ENCODE peak calls at places on chromosomes 11 and 22, in eight cellular contexts. C is stimulated activated naive CD8-positive, alpha-beta T cell treated with anti-CD3 and anti-CD28 coated beads, Interleukin-15, Interleukin-2, amounts not matched to agents 100 U/mL and 50 U/mL, for 24 hours; J is HAP-1; N is nucleus accumbens; U is activated CD4-positive, alpha-beta T cell treated with anti-CD3 and anti-CD28 coated beads for 24 hours; P is astrocyte of the cerebellum; D is fibroblast of lung; R is heart right ventricle. V is an unnamed sample.

GRCh38 chr22:41563051-41563711 is 2.4 kb downstream of the CSDC2 start:
- DNase-seq in C (no peak), J (no peak), N (no peak), U (no peak), P (no peak), D (peak), R (no peak), V (no peak)

GRCh38 chr11:46555269-46556054 is 38.4 kb downstream of the AMBRA1 start:
- DNase-seq in C (no peak), J (no peak), N (no peak), U (no peak), P (peak), D (peak), R (no peak), V (no peak)

GRCh38 chr11:85170184-85170583 is 457.0 kb downstream of the DLG2 start:
- DNase-seq in C (no peak), J (no peak), N (no peak), U (no peak), P (peak), D (peak), R (no peak), V (peak)

GRCh38 chr22:21919526-21920307 is 32.9 kb downstream of the PPM1F start:
- DNase-seq in C (no peak), J (no peak), N (no peak), U (no peak), P (no peak), D (no peak), R (no peak), V (no peak)

GRCh38 chr22:37472418-37473006 is 13.7 kb downstream of the MFNG start:
- DNase-seq in C (peak), J (peak), N (no peak), U (peak), P (no peak), D (no peak), R (no peak), V (no peak)

GRCh38 chr11:114060402-114061052 is 1.0 kb downstream of the ZBTB16 start:
- DNase-seq in C (peak), J (peak), N (no peak), U (peak), P (no peak), D (peak), R (peak), V (no peak)

GRCh38 chr11:122786896-122787295 is 51.4 kb upstream of the CRTAM start:
- DNase-seq in C (no peak), J (no peak), N (no peak), U (no peak), P (no peak), D (no peak), R (no peak), V (no peak)

GRCh38 chr11:47409440-47410403 is 1.3 kb downstream of the SLC39A13 start:
- DNase-seq in C (no peak), J (no peak), N (no peak), U (no peak), P (no peak), D (no peak), R (no peak), V (no peak)

GRCh38 chr11:120854988-120855387 is 168.9 kb upstream of the TBCEL start:
- DNase-seq in C (no peak), J (no peak), N (no peak), U (no peak), P (no peak), D (no peak), R (no peak), V (no peak)

GRCh38 chr11:9260182-9261146 is 4.7 kb downstream of the DENND5A start:
- DNase-seq in C (no peak), J (no peak), N (no peak), U (no peak), P (no peak), D (no peak), R (no peak), V (no peak)

GRCh38 chr11:74226907-74227306 is 55.8 kb downstream of the PPME1 start:
- DNase-seq in C (no peak), J (no peak), N (no peak), U (no peak), P (no peak), D (no peak), R (no peak), V (no peak)

GRCh38 chr11:1127664-1128162 is 30.0 kb upstream of the MUC5AC start:
- DNase-seq in C (no peak), J (no peak), N (no peak), U (no peak), P (no peak), D (no peak), R (no peak), V (no peak)

GRCh38 chr22:38706101-38706884 is 549 bp downstream of the GTPBP1 start:
- DNase-seq in C (peak), J (peak), N (peak), U (peak), P (no peak), D (peak), R (no peak), V (no peak)

GRCh38 chr11:82682003-82682751 is 51.5 kb downstream of the FAM181B start:
- DNase-seq in C (no peak), J (peak), N (no peak), U (no peak), P (peak), D (peak), R (no peak), V (peak)

GRCh38 chr11:114026355-114026754 is 33.2 kb upstream of the ZBTB16 start:
- DNase-seq in C (peak), J (peak), N (no peak), U (no peak), P (no peak), D (peak), R (no peak), V (no peak)

GRCh38 chr22:42641801-42642413 is 1.5 kb upstream of the ATP5MGL start:
- DNase-seq in C (no peak), J (no peak), N (no peak), U (no peak), P (no peak), D (no peak), R (no peak), V (no peak)

V was measured in AG04450.